ENCODE peak calls at places on chromosome 13, in five cellular contexts. B is left ventricle myocardium inferior, L is heart right ventricle, N is lung, R is H9. Z is an unnamed sample. For H3K9me3, the result is how much of the 10 kb centered on the place peaks cover.

GRCh38 chr13:59982631-59983382 is 180.9 kb downstream of the DIAPH3 start:
- DNase-seq in B (no peak), L (no peak), N (no peak), R (no peak), Z (no peak)

GRCh38 chr13:61024046-61024445 is 391.6 kb downstream of the PCDH20 start:
- DNase-seq in B (no peak), L (no peak), N (no peak), R (no peak), Z (no peak)

GRCh38 chr13:101265934-101266333 is 150.4 kb downstream of the NALCN start:
- DNase-seq in B (no peak), L (no peak), N (no peak), R (no peak), Z (no peak)

GRCh38 chr13:22915442-22916082 is 265.2 kb upstream of the SGCG start:
- DNase-seq in B (peak), L (no peak), N (peak), R (peak), Z (no peak)

GRCh38 chr13:29676535-29676934 is 81.0 kb upstream of the SLC7A1 start:
- DNase-seq in B (no peak), L (no peak), N (no peak), R (no peak), Z (no peak)

GRCh38 chr13:45048890-45049407 is 59.6 kb downstream of the GPALPP1 start:
- DNase-seq in B (no peak), L (no peak), N (no peak), R (no peak), Z (no peak)

GRCh38 chr13:92487238-92487637 is 739.4 kb upstream of the GPC6 start:
- DNase-seq in B (no peak), L (no peak), N (no peak), R (no peak), Z (no peak)

GRCh38 chr13:109271061-109271460 is 515.3 kb downstream of the IRS2 start:
- DNase-seq in B (no peak), L (no peak), N (no peak), R (no peak), Z (no peak)

GRCh38 chr13:79621902-79622301 is 140.9 kb downstream of the NDFIP2 start:
- DNase-seq in B (no peak), L (no peak), N (no peak), R (no peak), Z (no peak)

GRCh38 chr13:103394670-103395069 is 328.5 kb upstream of the SLC10A2 start:
- DNase-seq in B (no peak), L (no peak), N (no peak), R (no peak), Z (no peak)
- H3K9me3 ChIP-seq in B (under half), L (under half), N (under half), R (under half), Z (under half)

GRCh38 chr13:114121496-114122466 is 10.6 kb downstream of the RASA3 start:
- DNase-seq in B (no peak), L (no peak), N (no peak), R (no peak), Z (no peak)
- H3K9me3 ChIP-seq in B (under half), L (under half), N (under half), R (under half), Z (under half)

GRCh38 chr13:65188691-65189090 is 2041.4 kb downstream of the PCDH9 start:
- DNase-seq in B (no peak), L (no peak), N (no peak), R (no peak), Z (no peak)
- H3K9me3 ChIP-seq in B (under half), L (under half), N (under half), R (under half), Z (under half)

GRCh38 chr13:111484959-111485358 is 164.5 kb downstream of the TEX29 start:
- DNase-seq in B (no peak), L (no peak), N (no peak), R (no peak), Z (no peak)

GRCh38 chr13:111483621-111483987 is 163.2 kb downstream of the TEX29 start:
- DNase-seq in B (no peak), L (no peak), N (no peak), R (no peak), Z (no peak)

GRCh38 chr13:111482126-111482525 is 161.7 kb downstream of the TEX29 start:
- DNase-seq in B (no peak), L (no peak), N (no peak), R (no peak), Z (no peak)

GRCh38 chr13:111484129-111484925 is 163.9 kb downstream of the TEX29 start:
- DNase-seq in B (no peak), L (no peak), N (no peak), R (no peak), Z (no peak)

GRCh38 chr13:111482806-111483620 is 162.6 kb downstream of the TEX29 start:
- DNase-seq in B (no peak), L (no peak), N (no peak), R (no peak), Z (no peak)
- H3K9me3 ChIP-seq in B (under half), L (under half), N (under half), R (under half), Z (under half)

GRCh38 chr13:104477256-104477655 is 1411.0 kb upstream of the SLC10A2 start:
- DNase-seq in B (no peak), L (no peak), N (no peak), R (no peak), Z (no peak)

DNA sequence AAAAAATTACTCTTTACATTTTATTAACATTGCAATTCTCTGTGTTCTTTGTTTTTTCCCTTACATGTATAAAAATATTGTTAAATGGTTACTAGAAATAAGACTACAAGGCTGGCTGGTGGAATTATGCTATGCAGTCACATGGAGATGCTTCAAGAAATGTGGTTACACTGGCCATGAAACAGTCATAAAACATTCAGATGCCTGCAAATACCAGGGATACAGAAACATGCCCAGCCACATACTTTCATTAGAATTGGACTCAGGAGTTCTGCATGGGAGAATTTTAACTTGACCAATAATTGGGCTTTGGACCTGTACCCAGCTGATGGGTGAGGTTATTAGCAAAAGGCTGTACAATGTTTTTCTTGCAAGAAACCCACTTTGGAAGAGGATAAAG is 1407.7 kb upstream of the SLC10A2 start:
- DNase-seq in B (no peak), L (no peak), N (no peak), R (no peak), Z (no peak)
- H3K9me3 ChIP-seq in B (under half), L (under half), N (under half), R (under half), Z (under half)

GRCh38 chr13:40875048-40875447 is 85.6 kb downstream of the SLC25A15 start:
- DNase-seq in B (no peak), L (no peak), N (no peak), R (no peak), Z (no peak)
- H3K9me3 ChIP-seq in B (half or more), L (under half), N (half or more), R (under half), Z (under half)

DNA sequence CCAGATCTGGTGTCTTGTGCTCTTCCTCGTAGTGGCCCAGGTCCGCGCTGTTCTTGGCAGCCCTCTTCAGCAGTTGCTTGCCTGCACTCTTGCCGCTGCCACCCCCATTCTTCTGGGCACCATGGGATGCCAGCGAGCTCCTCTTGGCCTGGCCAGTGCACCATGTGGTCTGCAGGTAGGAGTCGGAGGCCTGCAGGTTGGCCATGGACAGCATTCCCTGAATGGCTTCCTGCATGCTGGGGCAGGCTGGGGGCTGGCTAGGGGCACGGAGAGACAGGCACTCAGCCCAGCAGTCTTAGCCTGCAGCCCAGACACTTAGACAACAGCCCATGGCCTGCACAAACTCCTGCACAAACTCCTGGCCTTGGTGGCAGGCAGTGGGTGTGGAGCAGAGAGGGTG is 234.9 kb downstream of the TUBA3C start:
- DNase-seq in B (no peak), L (no peak), N (no peak), R (no peak), Z (no peak)
- H3K9me3 ChIP-seq in B (under half), L (under half), N (under half), R (half or more), Z (under half)

GRCh38 chr13:18943721-18944391 is 237.8 kb downstream of the TUBA3C start:
- DNase-seq in B (no peak), L (no peak), N (no peak), R (no peak), Z (no peak)
- H3K9me3 ChIP-seq in B (under half), L (under half), N (under half), R (half or more), Z (under half)

GRCh38 chr13:40706439-40706838 is 40.0 kb upstream of the FOXO1 start:
- DNase-seq in B (no peak), L (no peak), N (no peak), R (no peak), Z (no peak)
- H3K9me3 ChIP-seq in B (half or more), L (under half), N (under half), R (under half), Z (under half)

Z was measured in CD8-positive, alpha-beta memory T cell.